ENCODE peak calls at places on chromosomes 4 and X, in four cellular contexts. M is ovary, K is Peyer's patch, Y is H1. C is an unnamed sample.

GRCh38 chr4:36921474-36922220 is 322.9 kb upstream of the NWD2 start:
- DNase-seq in K (no peak), M (no peak), Y (no peak), C (no peak)

GRCh38 chr4:158046345-158046744 is 126.5 kb downstream of the GASK1B start:
- DNase-seq in M (no peak), K (no peak), Y (no peak), C (no peak)

GRCh38 chrX:144334577-144334976 is 450.7 kb downstream of the UBE2NL start:
- DNase-seq in M (no peak), K (no peak), Y (peak; percentile 44), C (no peak)

GRCh38 chrX:132948648-132949260 is 9.7 kb downstream of the HS6ST2 start:
- DNase-seq in Y (no peak), M (no peak), K (no peak), C (no peak)

GRCh38 chr4:15684498-15684897 is 2.9 kb downstream of the FAM200B start:
- DNase-seq in M (no peak), K (no peak), Y (no peak), C (no peak)

GRCh38 chr4:132809298-132810032 is 339.6 kb upstream of the PCDH10 start:
- DNase-seq in K (no peak), Y (peak; percentile 51), M (no peak), C (no peak)

GRCh38 chr4:7282094-7282370 is 89.7 kb downstream of the SORCS2 start:
- DNase-seq in K (no peak), Y (no peak), M (no peak), C (no peak)

GRCh38 chrX:68177542-68177941 is 255.8 kb downstream of the OPHN1 start:
- DNase-seq in Y (no peak), M (no peak), K (no peak), C (no peak)

GRCh38 chr4:174228988-174229387 is 54.5 kb downstream of the FBXO8 start:
- DNase-seq in Y (no peak), M (no peak), K (no peak), C (no peak)

GRCh38 chr4:110589297-110589696 is 33.6 kb downstream of the PITX2 start:
- DNase-seq in Y (no peak), M (no peak), K (no peak), C (no peak)

GRCh38 chr4:176735300-176735699 is 57.4 kb downstream of the VEGFC start:
- DNase-seq in K (no peak), Y (no peak), M (no peak), C (no peak)

GRCh38 chr4:39976945-39977488 is 694 bp downstream of the PDS5A start:
- DNase-seq in M (peak; percentile 59), K (peak; percentile 74), Y (no peak), C (no peak)

GRCh38 chrX:3360881-3361280 is 14.4 kb upstream of the MXRA5 start:
- DNase-seq in M (no peak), Y (no peak), K (no peak), C (no peak)

GRCh38 chrX:52990848-52991247 is 32.5 kb upstream of the FAM156A start:
- DNase-seq in K (no peak), Y (no peak), M (no peak), C (no peak)

GRCh38 chrX:53000447-53001208 is 42.3 kb upstream of the FAM156A start:
- DNase-seq in M (no peak), Y (no peak), K (no peak), C (no peak)

GRCh38 chrX:52995974-52996304 is 37.6 kb upstream of the FAM156A start:
- DNase-seq in Y (no peak), K (no peak), M (no peak), C (no peak)

GRCh38 chrX:52995135-52995973 is 37.0 kb upstream of the FAM156A start:
- DNase-seq in M (peak; percentile 91), Y (peak; percentile 82), K (peak; percentile 91), C (peak; percentile 56)
- TF ChIP-seq POLR2A in M (peak; percentile 23), Y (no peak), K (peak; percentile 18), C (no peak)

GRCh38 chr4:104494822-104495559 is at the start of gene CXXC4:
- DNase-seq in Y (peak; percentile 70), M (peak; percentile 78), K (peak; percentile 83), C (no peak)
- H3K4me1 ChIP-seq in Y (no peaks in the 10 kb centered on the region), M (no peaks in the 10 kb centered on the region), K (peaks cover 14% of the 10 kb centered on the region), C (no peaks in the 10 kb centered on the region)

GRCh38 chrX:72053508-72053907 is 78.2 kb downstream of the RTL5 start:
- DNase-seq in Y (no peak), K (no peak), M (no peak), C (no peak)

GRCh38 chrX:72057844-72058243 is 73.9 kb downstream of the RTL5 start:
- DNase-seq in M (no peak), Y (no peak), K (no peak), C (no peak)

GRCh38 chrX:72052415-72053090 is 79.2 kb downstream of the RTL5 start:
- DNase-seq in K (no peak), Y (no peak), M (no peak), C (no peak)

GRCh38 chrX:72057331-72057730 is 74.4 kb downstream of the RTL5 start:
- DNase-seq in M (no peak), Y (no peak), K (no peak), C (no peak)

GRCh38 chrX:72054776-72055495 is 76.8 kb downstream of the RTL5 start:
- DNase-seq in K (no peak), M (no peak), Y (no peak), C (no peak)
- TF ChIP-seq CTCF in K (no peak), M (no peak), Y (no peak), C (no peak)

DNA sequence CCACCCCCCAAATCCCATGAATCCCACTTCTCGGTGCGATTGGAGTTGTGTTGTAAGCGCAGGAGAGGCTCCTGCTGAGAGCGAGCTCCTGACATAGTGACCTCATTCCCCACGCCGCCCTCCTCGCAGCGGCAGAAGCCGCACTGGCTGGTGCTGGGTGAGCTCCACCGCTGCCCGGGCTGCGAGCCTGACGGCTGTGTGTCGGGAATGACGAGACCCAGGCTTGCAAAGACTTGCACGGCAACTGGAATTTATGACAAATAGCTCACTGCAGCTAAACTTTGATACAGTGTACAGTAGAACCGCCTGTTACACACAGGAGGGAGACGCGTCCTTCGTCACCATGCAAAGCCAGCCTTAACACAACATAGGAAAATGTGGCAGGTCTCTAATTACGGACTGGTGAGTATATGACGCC is 82.4 kb downstream of the STOX2 start:
- DNase-seq in M (peak; percentile 72), Y (no peak), K (no peak), C (peak; percentile 4)
- TF ChIP-seq POLR2A in M (no peak), Y (no peak), K (no peak), C (no peak)

DNA sequence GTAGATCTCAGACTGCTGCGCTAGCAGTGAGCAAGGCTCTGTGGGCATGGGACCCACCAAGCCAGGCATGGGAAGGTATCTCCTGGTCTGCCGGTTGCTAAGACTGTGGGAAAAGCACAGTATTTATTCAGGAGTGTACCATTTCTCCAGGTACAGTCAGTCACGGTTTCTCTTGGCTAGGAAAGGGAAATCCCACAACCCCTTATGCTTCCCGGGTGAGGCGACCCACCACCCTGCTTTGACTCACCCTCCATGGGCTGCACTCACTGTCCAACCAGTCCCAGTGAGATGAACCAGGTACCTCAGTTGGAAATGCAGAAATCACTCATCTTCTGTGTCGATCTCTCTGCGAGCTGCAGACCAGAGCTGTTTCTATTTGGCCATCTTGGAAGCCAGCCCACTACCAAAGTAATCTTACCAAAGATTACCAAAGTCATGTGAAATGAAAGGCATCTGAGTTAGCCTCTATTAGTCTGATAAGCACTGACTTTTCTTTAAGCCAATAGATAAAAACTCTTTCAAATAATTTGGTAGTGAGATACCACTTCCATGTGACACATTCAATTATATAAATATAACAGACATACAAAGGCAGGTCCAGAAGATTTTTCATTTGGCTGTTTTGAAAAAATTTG is 8.5 kb upstream of the HTN1 start:
- DNase-seq in Y (no peak), M (no peak), K (no peak), C (no peak)
- H3K4me1 ChIP-seq in Y (no peaks in the 10 kb centered on the region), M (no peaks in the 10 kb centered on the region), K (no peaks in the 10 kb centered on the region), C (no peaks in the 10 kb centered on the region)

DNA sequence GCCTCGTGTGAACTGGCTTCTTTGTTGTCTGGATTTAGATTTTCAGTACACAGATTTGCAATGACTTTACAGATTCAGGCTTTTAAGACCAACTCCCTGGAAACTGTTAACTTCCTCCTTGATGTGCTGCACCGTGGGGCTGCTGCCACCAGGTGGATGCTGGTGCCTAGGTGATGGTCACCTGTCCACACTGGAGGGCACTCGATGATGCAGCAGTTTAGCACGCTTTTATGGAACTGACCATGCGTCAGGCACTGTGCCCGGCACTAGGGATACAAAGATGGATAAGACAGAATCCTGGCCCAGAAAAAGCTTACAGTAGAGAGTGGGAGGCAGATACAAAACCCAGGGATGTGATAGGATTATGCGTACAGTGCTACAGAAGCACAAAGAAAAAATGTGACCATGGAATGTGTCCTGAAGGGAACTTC is 180.7 kb downstream of the CEP135 start:
- DNase-seq in K (peak; percentile 82), M (no peak), Y (peak; percentile 72), C (no peak)
- TF ChIP-seq CTCF in K (peak; percentile 87), M (no peak), Y (peak; percentile 65), C (no peak)

DNA sequence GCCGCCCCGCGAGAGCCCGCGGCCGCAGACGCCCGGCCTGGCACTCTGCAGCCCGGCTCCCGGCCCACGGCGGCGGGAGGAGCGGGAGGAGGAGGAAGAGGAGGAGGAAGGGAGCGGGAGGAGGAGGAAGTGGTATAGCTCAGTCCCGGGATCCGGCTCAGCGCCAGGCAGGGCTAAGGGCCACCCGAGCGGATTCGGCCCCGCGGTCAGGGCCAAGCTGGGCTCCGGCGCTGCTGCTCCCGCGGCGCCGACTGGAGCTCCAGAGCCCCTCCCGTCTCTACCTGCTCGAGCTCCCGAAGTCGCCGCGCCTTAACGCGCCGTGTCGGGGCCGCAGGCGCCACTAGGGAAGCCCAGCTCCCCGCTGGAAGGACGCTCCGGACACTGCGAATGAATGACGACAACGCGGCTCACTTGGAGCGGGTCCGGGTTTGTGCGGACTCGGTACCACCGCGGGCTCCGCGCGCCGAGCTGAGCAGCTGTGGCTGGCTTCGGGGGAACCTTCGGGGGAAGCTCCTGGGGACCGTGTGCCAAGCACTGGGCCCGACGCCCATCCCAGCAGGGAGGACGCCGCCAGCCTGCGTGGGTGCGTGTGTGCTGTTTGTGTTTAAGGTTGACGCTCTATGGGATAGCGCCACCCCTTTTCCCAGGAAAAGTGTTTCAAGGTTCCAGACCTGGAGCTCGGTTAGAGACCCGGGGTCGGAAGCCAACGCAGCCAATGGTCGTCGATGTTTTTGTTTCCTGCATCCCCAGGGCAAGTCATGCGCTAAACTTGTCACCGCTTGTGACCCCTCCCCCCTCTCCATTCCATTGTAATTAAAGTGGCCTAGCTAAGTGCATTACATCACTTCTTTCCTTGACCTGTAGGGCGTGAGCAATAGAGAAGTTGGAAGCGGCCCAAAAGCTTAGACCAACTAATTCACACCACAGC is at the start of gene TBC1D9:
- DNase-seq in K (peak; percentile 84), M (peak; percentile 85), Y (peak; percentile 79), C (peak; percentile 20)
- TF ChIP-seq POLR2A in K (peak; percentile 58), M (peak; percentile 65), Y (peak; percentile 51), C (peak; percentile 13)

C was measured in esophagus squamous epithelium.